ENCODE peak calls at places on chromosomes 2 and 18, in four cellular contexts. N is NCI-H2081 treated with DMSO at 0.1 percent for 48 hours, I is left lobe of liver, H is HEK293T. V is an unnamed sample.

GRCh38 chr2:12262681-12263436 is 453.9 kb upstream of the TRIB2 start:
- DNase-seq in I (no peak), H (no peak), N (no peak), V (no peak)

GRCh38 chr2:148622390-148622789 is 22.2 kb upstream of the EPC2 start:
- DNase-seq in H (no peak), N (no peak), I (no peak), V (no peak)

GRCh38 chr2:7014201-7014640 is 97.0 kb downstream of the RNF144A start:
- DNase-seq in H (peak), N (no peak), I (no peak), V (peak)

GRCh38 chr18:79802298-79802697 is 4.6 kb downstream of the KCNG2 start:
- DNase-seq in I (no peak), H (no peak), N (no peak), V (no peak)

GRCh38 chr2:1584051-1584531 is 160.2 kb downstream of the PXDN start:
- DNase-seq in N (no peak), H (no peak), I (no peak), V (no peak)

GRCh38 chr18:37334494-37335125 is 231.0 kb downstream of the CELF4 start:
- DNase-seq in I (no peak), H (no peak), N (no peak), V (no peak)

GRCh38 chr18:63339920-63340484 is 20.4 kb upstream of the BCL2 start:
- DNase-seq in I (no peak), H (no peak), N (no peak), V (peak)

GRCh38 chr2:110866036-110866435 is 133.7 kb downstream of the ACOXL start:
- DNase-seq in H (no peak), N (no peak), I (no peak), V (no peak)

GRCh38 chr2:129369437-129369836 is 610.0 kb upstream of the RAB6C start:
- DNase-seq in H (no peak), I (no peak), N (no peak), V (no peak)

GRCh38 chr18:38611036-38611964 is 1045.7 kb upstream of the CELF4 start:
- DNase-seq in H (no peak), N (no peak), I (no peak), V (no peak)

GRCh38 chr2:28751956-28752607 is 452 bp downstream of the PPP1CB start:
- DNase-seq in N (no peak), I (no peak), H (peak), V (peak)

GRCh38 chr2:128799736-128800135 is 481.1 kb upstream of the HS6ST1 start:
- DNase-seq in H (no peak), I (peak), N (no peak), V (no peak)

GRCh38 chr2:19474128-19474527 is 115.7 kb upstream of the OSR1 start:
- DNase-seq in I (no peak), N (no peak), H (no peak), V (no peak)

GRCh38 chr2:211408485-211408884 is 852.1 kb downstream of the CPS1 start:
- DNase-seq in N (no peak), I (no peak), H (no peak), V (no peak)

GRCh38 chr2:237911363-237912017 is 52.1 kb downstream of the RAMP1 start:
- DNase-seq in N (no peak), I (no peak), H (no peak), V (no peak)

GRCh38 chr2:104289646-104290565 is 564.0 kb upstream of the POU3F3 start:
- DNase-seq in H (no peak), I (no peak), N (no peak), V (no peak)

GRCh38 chr2:180208841-180209240 is 201.7 kb upstream of the CWC22 start:
- DNase-seq in H (no peak), I (no peak), N (no peak), V (no peak)